ENCODE peak calls at places on chromosomes 2 and 18, in eight cellular contexts. U is DND-41, H is uterus, Q is cardiac fibroblast, Z is A549, T is endodermal cell, P is AG10803, M is transverse colon. I is an unnamed sample.
A peak's percentile ranks its signal among the peaks of the same experiment; 100 is the strongest.

GRCh38 chr2:120803085-120803484 is 67.4 kb downstream of the GLI2 start:
- DNase-seq in U (no peak), H (no peak), Q (no peak), Z (no peak), T (no peak), P (no peak), M (no peak), I (no peak)

GRCh38 chr2:172623249-172623965 is 67.5 kb downstream of the PDK1 start:
- DNase-seq in U (no peak), H (no peak), Q (peak; percentile 77), Z (no peak), T (no peak), P (peak; percentile 78), M (no peak), I (peak; percentile 54)

GRCh38 chr2:239928457-239929350 is 96.4 kb downstream of the NDUFA10 start:
- DNase-seq in U (peak; percentile 55), H (peak; percentile 10), Q (no peak), Z (no peak), T (peak; percentile 64), P (no peak), M (no peak), I (no peak)

GRCh38 chr18:68742206-68742605 is 27.3 kb upstream of the TMX3 start:
- DNase-seq in U (no peak), H (no peak), Q (no peak), Z (no peak), T (no peak), P (peak; percentile 61), M (no peak), I (no peak)

GRCh38 chr2:85470850-85471800 is 52.6 kb downstream of the SH2D6 start:
- DNase-seq in U (peak; percentile 81), H (peak; percentile 30), Q (no peak), Z (peak; percentile 85), T (no peak), P (no peak), M (peak; percentile 60), I (no peak)

GRCh38 chr2:112646791-112647720 is 1.3 kb downstream of the SLC20A1 start:
- DNase-seq in U (peak; percentile 33), H (no peak), Q (no peak), Z (peak; percentile 32), T (no peak), P (no peak), M (no peak), I (no peak)

GRCh38 chr18:36139251-36139650 is 9.6 kb downstream of the ELP2 start:
- DNase-seq in U (no peak), H (no peak), Q (no peak), Z (no peak), T (no peak), P (no peak), M (no peak), I (no peak)

GRCh38 chr18:48042431-48042830 is 112.0 kb upstream of the SMAD2 start:
- DNase-seq in U (no peak), H (no peak), Q (no peak), Z (no peak), T (no peak), P (no peak), M (no peak), I (no peak)

GRCh38 chr2:237692601-237693079 is 65.3 kb downstream of the LRRFIP1 start:
- DNase-seq in U (no peak), H (peak; percentile 67), Q (peak; percentile 40), Z (peak; percentile 39), T (peak; percentile 82), P (no peak), M (peak; percentile 54), I (no peak)

GRCh38 chr2:112480540-112481049 is 1.4 kb upstream of the TTL start:
- DNase-seq in U (no peak), H (no peak), Q (no peak), Z (peak; percentile 53), T (no peak), P (no peak), M (peak; percentile 13), I (no peak)

GRCh38 chr2:231364961-231365810 is 30.3 kb upstream of the B3GNT7 start:
- DNase-seq in U (no peak), H (no peak), Q (peak; percentile 76), Z (peak; percentile 89), T (no peak), P (peak; percentile 72), M (peak; percentile 63), I (peak; percentile 11)

GRCh38 chr18:33440384-33441043 is at the start of gene CCDC178:
- DNase-seq in U (no peak), H (peak; percentile 20), Q (no peak), Z (no peak), T (peak; percentile 89), P (no peak), M (peak; percentile 7), I (no peak)

GRCh38 chr2:226797289-226797988 is 2.2 kb downstream of the IRS1 start:
- DNase-seq in U (no peak), H (peak; percentile 55), Q (peak; percentile 53), Z (no peak), T (no peak), P (peak; percentile 67), M (peak; percentile 40), I (no peak)

GRCh38 chr2:51953931-51954330 is 922.0 kb upstream of the NRXN1 start:
- DNase-seq in U (no peak), H (no peak), Q (peak; percentile 58), Z (no peak), T (no peak), P (peak; percentile 48), M (no peak), I (peak; percentile 27)

GRCh38 chr18:70288851-70289328 is at the start of gene SOCS6:
- DNase-seq in U (no peak), H (peak; percentile 51), Q (peak; percentile 59), Z (no peak), T (peak; percentile 86), P (peak; percentile 73), M (peak; percentile 63), I (peak; percentile 18)

GRCh38 chr2:49801898-49802297 is 647.6 kb upstream of the FSHR start:
- DNase-seq in U (no peak), H (no peak), Q (no peak), Z (no peak), T (no peak), P (no peak), M (no peak), I (peak; percentile 28)

GRCh38 chr2:49811502-49811901 is 657.2 kb upstream of the FSHR start:
- DNase-seq in U (no peak), H (no peak), Q (no peak), Z (no peak), T (no peak), P (no peak), M (no peak), I (no peak)

GRCh38 chr2:49812730-49813129 is 658.4 kb upstream of the FSHR start:
- DNase-seq in U (no peak), H (no peak), Q (no peak), Z (no peak), T (no peak), P (no peak), M (no peak), I (no peak)

GRCh38 chr2:49813208-49813607 is 658.9 kb upstream of the FSHR start:
- DNase-seq in U (no peak), H (no peak), Q (no peak), Z (no peak), T (no peak), P (no peak), M (no peak), I (no peak)

DNA sequence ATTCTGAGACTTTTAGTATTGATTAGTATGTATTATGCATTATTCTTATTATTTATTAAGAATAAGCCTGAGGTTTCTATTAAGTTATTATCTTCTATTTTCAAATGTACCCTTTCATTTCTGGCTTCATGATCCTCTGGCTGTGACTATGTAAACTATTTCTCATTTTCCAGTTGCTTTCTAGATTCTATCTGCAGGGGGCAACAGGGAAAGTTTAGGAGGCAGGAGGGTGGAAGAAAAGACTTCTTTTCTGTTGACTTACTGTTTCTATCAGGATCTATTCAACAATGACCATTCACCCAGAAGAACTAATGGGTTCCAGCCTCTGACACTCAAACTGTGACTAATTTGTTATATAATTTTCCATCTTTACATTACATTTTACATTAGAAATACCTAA is 653.4 kb upstream of the FSHR start:
- DNase-seq in U (no peak), H (no peak), Q (no peak), Z (no peak), T (no peak), P (no peak), M (no peak), I (no peak)
- TF ChIP-seq CTCF in U (no peak), H (no peak), Q (no peak), Z (no peak), T (peak; percentile 52), P (no peak), M (no peak), I (peak; percentile 6)

GRCh38 chr2:158103358-158104021 is 1.8 kb downstream of the UPP2 start:
- DNase-seq in U (no peak), H (no peak), Q (no peak), Z (no peak), T (no peak), P (no peak), M (no peak), I (no peak)

GRCh38 chr2:158104903-158105302 is 3.2 kb downstream of the UPP2 start:
- DNase-seq in U (no peak), H (no peak), Q (no peak), Z (no peak), T (no peak), P (no peak), M (no peak), I (no peak)

GRCh38 chr2:158100411-158100810 is 1.3 kb upstream of the UPP2 start:
- DNase-seq in U (no peak), H (no peak), Q (no peak), Z (no peak), T (no peak), P (no peak), M (no peak), I (no peak)

GRCh38 chr2:158101384-158101926 is at the start of gene UPP2:
- DNase-seq in U (no peak), H (no peak), Q (no peak), Z (no peak), T (no peak), P (no peak), M (no peak), I (no peak)

DNA sequence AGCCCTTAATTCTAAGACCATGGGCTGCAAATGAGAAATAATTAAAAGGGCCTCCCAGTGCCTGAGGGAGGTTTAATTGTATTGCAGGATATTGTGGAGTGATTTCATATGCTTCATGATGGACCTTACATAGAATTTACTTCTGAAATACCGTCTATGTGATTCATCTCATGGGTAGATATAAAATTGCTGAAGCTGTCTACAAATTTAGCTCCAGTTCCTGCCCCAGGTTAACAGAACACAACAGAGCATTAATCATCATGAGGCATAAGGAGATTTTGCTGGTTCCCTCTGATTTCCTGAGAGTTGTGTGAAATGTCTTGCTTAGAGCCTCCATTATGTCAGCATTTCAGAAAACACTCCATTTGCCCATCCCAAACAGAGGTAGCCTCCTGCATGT is 770 bp downstream of the UPP2 start:
- DNase-seq in U (no peak), H (no peak), Q (peak; percentile 9), Z (no peak), T (no peak), P (no peak), M (no peak), I (no peak)
- H3K4me3 ChIP-seq in U (no peak overlapping the region), H (no peak overlapping the region), Q (no peak overlapping the region), Z (no peak overlapping the region), T (no peak overlapping the region), P (no peak overlapping the region), M (no peak overlapping the region), I (no peak overlapping the region)

GRCh38 chr2:9771481-9772017 is 71.7 kb upstream of the TAF1B start:
- DNase-seq in U (no peak), H (no peak), Q (peak; percentile 90), Z (peak; percentile 85), T (peak; percentile 57), P (peak; percentile 83), M (no peak), I (peak; percentile 49)
- TF ChIP-seq CTCF in U (no peak), H (no peak), Q (peak; percentile 40), Z (peak; percentile 31), T (no peak), P (peak; percentile 41), M (no peak), I (peak; percentile 17)

GRCh38 chr2:221981918-221982317 is 316.9 kb downstream of the PAX3 start:
- DNase-seq in U (no peak), H (no peak), Q (no peak), Z (no peak), T (no peak), P (no peak), M (no peak), I (no peak)
- H3K4me3 ChIP-seq in U (no peak overlapping the region), H (no peak overlapping the region), Q (no peak overlapping the region), Z (no peak overlapping the region), T (no peak overlapping the region), P (no peak overlapping the region), M (no peak overlapping the region), I (no peak overlapping the region)

I was measured in astrocyte of the cerebellum.